ENCODE peak calls at places on chromosomes 13 and 19, in six cellular contexts. T is NCI-H748 treated with DMSO at 0.1 percent for 48 hours, W is HepG2, B is NCI-H187 treated with DMSO at 0.1 percent for 48 hours, G is ecto neural progenitor cell, P is left lung. N is an unnamed sample.

GRCh38 chr19:36225219-36225892 is 10.4 kb downstream of the ZNF146 start:
- DNase-seq in T (no peak), W (no peak), B (no peak), G (no peak), P (no peak), N (no peak)

GRCh38 chr13:33855371-33855895 is 37.5 kb downstream of the RFC3 start:
- DNase-seq in T (no peak), W (no peak), B (no peak), G (no peak), P (no peak), N (no peak)

GRCh38 chr19:36009220-36009619 is 607 bp upstream of the SYNE4 start:
- DNase-seq in T (peak; percentile 25), W (no peak), B (no peak), G (peak; percentile 78), P (peak; percentile 93), N (no peak)

GRCh38 chr13:34412817-34413365 is 529.2 kb upstream of the NBEA start:
- DNase-seq in T (no peak), W (no peak), B (no peak), G (no peak), P (no peak), N (no peak)

GRCh38 chr13:97015661-97016350 is 21.5 kb upstream of the OXGR1 start:
- DNase-seq in T (no peak), W (no peak), B (no peak), G (no peak), P (no peak), N (peak; percentile 53)

GRCh38 chr19:44925114-44925891 is 10.9 kb downstream of the APOC1 start:
- DNase-seq in T (no peak), W (peak; percentile 95), B (no peak), G (no peak), P (peak; percentile 85), N (no peak)

GRCh38 chr13:39501711-39502324 is 101.2 kb downstream of the LHFPL6 start:
- DNase-seq in T (no peak), W (no peak), B (no peak), G (no peak), P (no peak), N (no peak)

GRCh38 chr13:50125556-50126377 is 110.5 kb downstream of the KCNRG start:
- DNase-seq in T (peak; percentile 90), W (peak; percentile 80), B (peak; percentile 72), G (peak; percentile 79), P (peak; percentile 99), N (peak; percentile 96)

GRCh38 chr13:114130708-114131580 is 1.5 kb downstream of the RASA3 start:
- DNase-seq in T (peak; percentile 27), W (no peak), B (peak; percentile 71), G (no peak), P (peak; percentile 86), N (peak; percentile 85)

GRCh38 chr13:98664047-98664446 is 87.1 kb upstream of the STK24 start:
- DNase-seq in T (no peak), W (no peak), B (no peak), G (no peak), P (no peak), N (no peak)

N was measured in DND-41.